ENCODE peak calls at places on chromosomes 2 and 18, in four cellular contexts. K is B cell, T is SK-N-SH, S is kidney. G is an unnamed sample.
A peak's percentile ranks its signal among the peaks of the same experiment; 100 is the strongest.

GRCh38 chr18:78798402-78799175 is 181.0 kb upstream of the SALL3 start:
- DNase-seq in K (no peak), T (no peak), S (no peak), G (no peak)

GRCh38 chr2:357811-358210 is 69.9 kb upstream of the ALKAL2 start:
- DNase-seq in K (no peak), T (no peak), S (no peak), G (no peak)

GRCh38 chr2:191217580-191217979 is 27.6 kb upstream of the MYO1B start:
- DNase-seq in K (no peak), T (no peak), S (no peak), G (no peak)

GRCh38 chr2:41872646-41873045 is 175.2 kb upstream of the PKDCC start:
- DNase-seq in K (no peak), T (no peak), S (no peak), G (no peak)

GRCh38 chr2:168192839-168193616 is 54.4 kb downstream of the STK39 start:
- DNase-seq in K (no peak), T (no peak), S (no peak), G (no peak)

GRCh38 chr18:58249677-58250076 is 205.7 kb downstream of the NEDD4L start:
- DNase-seq in K (no peak), T (peak; percentile 62), S (no peak), G (no peak)

GRCh38 chr18:54148151-54148550 is 76.3 kb downstream of the MBD2 start:
- DNase-seq in K (no peak), T (no peak), S (no peak), G (peak; percentile 60)

GRCh38 chr18:47050468-47050867 is 15.0 kb upstream of the ELOA2 start:
- DNase-seq in K (no peak), T (peak; percentile 42), S (no peak), G (no peak)

GRCh38 chr2:81981616-81982015 is 1677.1 kb upstream of the LRRTM1 start:
- DNase-seq in K (no peak), T (no peak), S (no peak), G (no peak)

GRCh38 chr2:111986116-111986900 is 68.8 kb upstream of the TMEM87B start:
- DNase-seq in K (no peak), T (no peak), S (no peak), G (no peak)

GRCh38 chr18:46755315-46756171 is 1.3 kb downstream of the ST8SIA5 start:
- DNase-seq in K (no peak), T (peak; percentile 22), S (no peak), G (no peak)

GRCh38 chr18:66682855-66683322 is 79.0 kb upstream of the CDH19 start:
- DNase-seq in K (no peak), T (peak; percentile 52), S (no peak), G (no peak)

GRCh38 chr18:35581555-35582309 is at the start of gene GALNT1:
- DNase-seq in K (no peak), T (peak; percentile 81), S (peak; percentile 72), G (no peak)

GRCh38 chr2:191032588-191033429 is 18.8 kb upstream of the STAT1 start:
- DNase-seq in K (no peak), T (no peak), S (no peak), G (no peak)

GRCh38 chr2:173075056-173075780 is 428 bp upstream of the MAP3K20 start:
- DNase-seq in K (no peak), T (no peak), S (no peak), G (no peak)

GRCh38 chr2:108417254-108417653 is 31.8 kb upstream of the GCC2 start:
- DNase-seq in K (no peak), T (no peak), S (no peak), G (no peak)

GRCh38 chr2:127097841-127098651 is 8.9 kb downstream of the BIN1 start:
- DNase-seq in K (no peak), T (peak; percentile 71), S (peak; percentile 69), G (no peak)

GRCh38 chr2:146417942-146418341 is 1426.9 kb upstream of the ACVR2A start:
- DNase-seq in K (no peak), T (no peak), S (no peak), G (no peak)

GRCh38 chr18:39053569-39053968 is 1488.0 kb upstream of the CELF4 start:
- DNase-seq in K (no peak), T (peak; percentile 13), S (no peak), G (no peak)

GRCh38 chr2:88016086-88016947 is at the start of gene RNU2-63P:
- DNase-seq in K (peak; percentile 83), T (peak; percentile 90), S (peak; percentile 90), G (no peak)

GRCh38 chr2:33673937-33674336 is 74.8 kb upstream of the FAM98A start:
- DNase-seq in K (no peak), T (peak; percentile 24), S (no peak), G (no peak)

GRCh38 chr2:30436859-30437435 is 10.1 kb upstream of the LCLAT1 start:
- DNase-seq in K (peak; percentile 55), T (no peak), S (no peak), G (no peak)

GRCh38 chr2:111946294-111947114 is 48.1 kb downstream of the MERTK start:
- DNase-seq in K (no peak), T (no peak), S (no peak), G (peak; percentile 21)

GRCh38 chr18:69636529-69637301 is 236.0 kb downstream of the DOK6 start:
- DNase-seq in K (no peak), T (no peak), S (no peak), G (no peak)

GRCh38 chr2:166406374-166406773 is 30.6 kb upstream of the SCN9A start:
- DNase-seq in K (no peak), T (no peak), S (no peak), G (no peak)

GRCh38 chr2:231514951-231515297 is 15.3 kb downstream of the NMUR1 start:
- DNase-seq in K (no peak), T (no peak), S (no peak), G (no peak)
- TF ChIP-seq CTCF in K (no peak), T (no peak), S (no peak), G (no peak)

DNA sequence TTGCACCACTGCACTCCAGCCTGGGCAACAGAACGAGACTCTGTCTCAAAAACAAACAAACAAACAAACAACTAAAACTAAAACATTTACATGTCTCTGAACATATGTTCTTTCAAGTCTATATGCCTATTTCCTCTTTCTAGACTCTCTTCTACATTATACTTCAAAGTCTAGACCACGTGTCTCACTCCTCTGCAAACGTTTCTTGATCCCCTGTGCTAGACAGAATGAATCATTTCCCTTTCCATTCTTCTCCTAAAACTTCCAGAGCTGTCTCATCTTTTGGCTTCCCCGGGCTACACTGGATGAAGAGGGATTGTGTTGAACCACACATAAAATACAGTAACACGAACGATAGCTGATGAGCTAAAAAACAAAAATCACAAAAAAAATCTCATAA is 67.1 kb downstream of the BAZ2B start:
- DNase-seq in K (no peak), T (no peak), S (no peak), G (no peak)
- TF ChIP-seq CTCF in K (no peak), T (no peak), S (no peak), G (no peak)

DNA sequence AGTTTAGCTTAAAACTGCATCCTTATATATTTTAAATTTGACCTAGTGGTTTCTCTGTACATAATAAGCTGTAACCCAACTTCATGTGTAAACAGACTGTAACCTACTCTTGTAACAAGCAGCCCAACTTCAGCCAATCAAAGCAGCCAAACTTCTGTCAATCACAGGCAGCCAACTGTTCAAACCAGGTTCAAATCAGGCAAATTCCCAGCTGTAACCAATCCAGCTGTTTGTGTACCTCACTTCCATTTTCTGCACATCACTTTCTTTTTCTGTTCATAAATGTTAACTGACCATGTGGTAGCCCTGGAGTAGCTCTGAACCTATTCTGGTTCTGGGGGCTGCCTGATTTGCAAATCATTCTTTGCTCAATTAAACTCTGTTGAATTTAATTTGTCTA is 1569.9 kb upstream of the SLC39A10 start:
- DNase-seq in K (no peak), T (no peak), S (no peak), G (no peak)
- TF ChIP-seq CTCF in K (no peak), T (no peak), S (no peak), G (no peak)

GRCh38 chr2:242046184-242046826 is 176.8 kb downstream of the RTP5 start:
- DNase-seq in K (no peak), T (peak; percentile 72), S (no peak), G (no peak)

GRCh38 chr2:242051440-242051839 is 181.9 kb downstream of the RTP5 start:
- DNase-seq in K (no peak), T (no peak), S (no peak), G (no peak)

GRCh38 chr2:242044206-242044590 is 174.7 kb downstream of the RTP5 start:
- DNase-seq in K (no peak), T (no peak), S (no peak), G (no peak)

GRCh38 chr2:242048479-242048878 is 178.9 kb downstream of the RTP5 start:
- DNase-seq in K (no peak), T (no peak), S (no peak), G (no peak)

GRCh38 chr2:242047963-242048362 is 178.4 kb downstream of the RTP5 start:
- DNase-seq in K (no peak), T (no peak), S (no peak), G (no peak)
- TF ChIP-seq CTCF in K (no peak), T (no peak), S (no peak), G (no peak)

DNA sequence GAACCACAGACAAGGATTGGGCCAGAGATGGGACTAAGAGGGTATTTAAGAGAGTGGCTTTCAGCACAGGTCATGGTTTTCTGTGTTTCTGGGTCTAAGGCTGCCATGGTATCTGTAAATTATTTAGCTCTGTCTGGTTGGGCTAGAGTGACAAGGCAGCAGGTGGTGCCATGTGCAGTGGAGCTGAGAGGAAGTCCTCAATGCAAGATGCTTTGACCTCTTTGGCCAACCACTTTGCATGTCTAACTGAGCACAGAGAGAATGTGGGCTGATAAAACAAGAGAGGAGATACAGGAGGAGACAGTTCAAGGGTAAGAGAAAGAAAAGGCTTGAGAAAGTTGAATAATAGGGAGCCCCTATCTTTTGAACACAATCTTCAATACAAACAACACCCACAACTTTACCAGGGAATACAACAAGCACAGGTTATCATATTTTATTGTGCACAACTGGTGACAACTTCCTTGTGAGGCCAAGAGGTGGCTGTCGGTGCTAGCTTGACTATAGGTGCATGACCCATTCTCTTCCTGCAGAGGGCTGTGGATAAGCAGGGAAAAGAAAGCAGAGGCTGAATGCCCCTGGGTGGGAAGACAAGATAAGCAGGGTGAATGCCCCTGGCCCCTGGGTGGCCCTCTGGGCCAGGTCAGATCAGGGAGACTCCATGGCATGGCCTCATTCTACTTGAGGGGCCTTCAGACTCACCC is 12.3 kb downstream of the FLACC1 start:
- DNase-seq in K (no peak), T (no peak), S (no peak), G (no peak)
- TF ChIP-seq CTCF in K (no peak), T (no peak), S (no peak), G (no peak)

GRCh38 chr2:24152413-24153197 is 22.2 kb upstream of the FAM228A start:
- DNase-seq in K (no peak), T (no peak), S (no peak), G (no peak)

GRCh38 chr2:24158131-24158530 is 16.7 kb upstream of the FAM228A start:
- DNase-seq in K (no peak), T (no peak), S (no peak), G (no peak)

GRCh38 chr2:24153478-24153877 is 21.4 kb upstream of the FAM228A start:
- DNase-seq in K (no peak), T (no peak), S (no peak), G (no peak)
- TF ChIP-seq CTCF in K (no peak), T (no peak), S (no peak), G (no peak)